ENCODE peak calls at places on chromosomes 11 and 22, in five cellular contexts. U is stomach, K is fibroblast of the aortic adventitia, G is GM12865, L is fibroblast of lung. F is an unnamed sample.

GRCh38 chr11:114061053-114062049 is 1.8 kb downstream of the ZBTB16 start:
- DNase-seq in K (no peak), G (no peak), L (peak), U (peak), F (no peak)

GRCh38 chr11:44936527-44936926 is 14.2 kb downstream of the TP53I11 start:
- DNase-seq in L (peak), U (peak), G (peak), K (peak), F (peak)

GRCh38 chr11:10916674-10917073 is 58.8 kb upstream of the ZBED5 start:
- DNase-seq in L (peak), K (peak), G (no peak), U (no peak), F (no peak)

GRCh38 chr11:534197-534591 is 1.2 kb downstream of the HRAS start:
- DNase-seq in U (no peak), L (no peak), K (no peak), G (no peak), F (no peak)

GRCh38 chr11:41382927-41383326 is 76.5 kb downstream of the LRRC4C start:
- DNase-seq in G (no peak), L (no peak), U (no peak), K (peak), F (no peak)

GRCh38 chr22:42022162-42022847 is 23.7 kb downstream of the WBP2NL start:
- DNase-seq in L (no peak), G (peak), K (no peak), U (no peak), F (no peak)

GRCh38 chr11:86800956-86801264 is 568 bp downstream of the PRSS23 start:
- DNase-seq in K (no peak), L (no peak), G (no peak), U (no peak), F (no peak)

GRCh38 chr11:123560001-123560400 is 94.4 kb downstream of the SCN3B start:
- DNase-seq in G (no peak), L (peak), K (peak), U (peak), F (peak)

GRCh38 chr22:39725351-39726035 is 154.9 kb downstream of the CACNA1I start:
- DNase-seq in U (no peak), K (no peak), G (no peak), L (no peak), F (no peak)

GRCh38 chr11:93740031-93740801 is 1.1 kb downstream of the TAF1D start:
- DNase-seq in U (no peak), L (peak), K (peak), G (peak), F (no peak)

GRCh38 chr11:6319001-6319878 is 1.1 kb downstream of the CAVIN3 start:
- DNase-seq in U (peak), G (no peak), K (peak), L (peak), F (peak)

GRCh38 chr11:34460335-34460734 is 21.6 kb downstream of the CAT start:
- DNase-seq in L (no peak), G (no peak), K (no peak), U (no peak), F (no peak)

GRCh38 chr11:105392546-105392945 is 217.3 kb upstream of the GRIA4 start:
- DNase-seq in K (no peak), U (no peak), G (no peak), L (peak), F (no peak)

GRCh38 chr11:7904910-7905309 is 26.2 kb downstream of the OR10A6 start:
- DNase-seq in G (no peak), K (peak), L (peak), U (no peak), F (no peak)
- TF ChIP-seq CTCF in G (no peak), K (peak), L (peak), U (no peak), F (no peak)

GRCh38 chr11:21723681-21724080 is 469.2 kb upstream of the ANO5 start:
- DNase-seq in K (no peak), U (no peak), L (no peak), G (no peak), F (no peak)

DNA sequence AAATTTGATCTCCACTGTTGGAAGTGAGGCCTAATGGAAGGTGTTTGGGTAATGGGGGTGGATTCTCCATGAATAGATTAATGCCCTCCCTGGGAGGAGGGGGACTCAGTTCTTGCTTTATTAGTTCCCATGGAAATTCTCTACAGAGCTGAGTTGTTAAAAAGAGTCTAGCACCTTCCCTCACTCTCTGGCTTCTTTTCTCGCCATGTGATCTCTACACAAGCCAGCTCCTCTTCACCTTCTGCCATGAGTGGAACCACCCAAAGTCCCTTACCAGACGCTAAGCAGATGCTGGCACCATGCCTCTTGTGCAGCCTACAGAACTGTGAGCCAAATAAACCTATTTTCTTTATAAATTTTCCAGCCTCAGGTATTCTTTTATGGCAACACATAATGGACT is 465.8 kb upstream of the ANO5 start:
- DNase-seq in U (no peak), G (no peak), K (no peak), L (no peak), F (no peak)
- TF ChIP-seq CTCF in U (no peak), G (no peak), K (no peak), L (no peak), F (no peak)

GRCh38 chr11:2631161-2631560 is 68.6 kb downstream of the KCNQ1OT1 start:
- DNase-seq in K (no peak), G (no peak), U (no peak), L (no peak), F (no peak)
- TF ChIP-seq CTCF in K (no peak), G (no peak), U (no peak), L (no peak), F (no peak)

DNA sequence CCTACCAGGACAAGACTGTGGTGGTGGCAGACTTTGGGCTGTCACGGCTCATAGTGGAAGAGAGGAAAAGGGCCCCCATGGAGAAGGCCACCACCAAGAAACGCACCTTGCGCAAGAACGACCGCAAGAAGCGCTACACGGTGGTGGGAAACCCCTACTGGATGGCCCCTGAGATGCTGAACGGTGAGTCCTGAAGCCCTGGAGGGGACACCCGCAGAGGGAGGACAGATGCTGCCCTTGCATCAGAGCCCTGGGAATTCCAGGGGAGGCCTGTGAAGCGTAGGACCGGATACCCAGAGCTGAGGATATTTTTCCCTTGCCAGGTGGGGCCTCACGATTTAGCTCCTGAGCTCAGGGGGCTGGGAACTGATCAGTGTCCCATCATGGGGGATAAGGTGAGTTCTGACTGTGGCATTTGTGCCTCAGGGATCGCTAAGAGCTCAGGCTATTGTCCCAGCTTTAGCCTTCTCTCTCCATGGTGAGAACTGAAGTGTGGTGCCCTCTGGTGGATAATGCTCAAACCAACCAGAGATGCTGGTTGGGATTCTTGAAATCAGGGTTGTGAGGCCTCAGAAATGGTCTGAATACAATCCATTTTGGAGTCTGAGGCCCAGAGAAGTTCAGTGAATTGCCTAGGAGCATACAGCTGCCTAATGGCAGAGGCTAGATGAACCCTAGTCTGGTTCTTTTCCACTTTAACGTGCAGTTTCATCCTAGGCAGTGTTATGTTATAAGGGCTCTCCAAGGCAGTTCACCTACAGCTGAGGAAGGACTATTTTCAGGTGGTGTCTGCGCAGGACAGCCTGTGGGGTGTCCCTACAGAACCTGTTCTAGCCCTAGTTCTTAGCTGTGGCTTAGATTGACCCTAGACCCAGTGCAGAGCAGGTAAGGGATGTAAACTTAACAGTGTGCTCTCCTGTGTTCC is 19.5 kb downstream of the PIK3IP1 start:
- DNase-seq in U (peak), K (peak), G (peak), L (peak), F (peak)
- TF ChIP-seq CTCF in U (peak), K (peak), G (peak), L (peak), F (peak)

DNA sequence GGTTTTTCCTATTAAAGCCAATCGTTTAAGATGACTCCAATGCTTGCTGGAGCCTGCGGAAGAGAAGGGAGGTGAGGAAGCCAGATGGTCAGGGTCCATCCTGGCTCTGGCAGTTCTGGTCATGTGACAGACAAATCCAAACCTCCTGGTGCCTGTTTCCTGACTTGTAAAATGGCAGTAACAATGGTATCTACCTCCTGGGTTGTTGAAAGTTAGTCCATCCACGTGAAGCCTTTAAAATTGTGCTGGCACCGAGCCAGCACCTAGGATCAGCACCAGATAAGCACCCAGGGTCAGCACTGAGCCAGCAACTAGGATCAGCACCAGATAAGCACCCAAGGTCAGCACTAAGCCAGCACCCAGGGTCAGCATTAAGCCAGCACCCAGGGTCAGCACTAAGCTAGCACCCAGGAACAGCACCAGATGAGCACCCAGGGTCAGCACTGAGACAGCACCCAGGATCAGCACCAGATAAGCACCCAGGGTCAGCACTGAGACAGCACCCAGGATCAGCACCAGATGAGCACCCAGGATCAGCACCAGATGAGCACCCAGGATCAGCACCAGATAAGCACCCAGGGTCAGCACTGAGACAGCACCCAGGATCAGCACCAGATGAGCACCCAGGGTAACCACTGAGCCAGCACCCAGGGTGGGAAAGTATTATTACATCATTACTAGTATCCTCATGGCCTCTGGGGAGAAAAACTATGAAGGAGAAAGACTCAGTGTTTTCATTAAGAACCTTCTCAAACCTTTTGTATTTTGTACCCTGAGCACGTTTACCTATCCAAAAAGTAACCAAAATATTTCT is 17.2 kb downstream of the KIAA0930 start:
- DNase-seq in U (no peak), L (no peak), G (no peak), K (no peak), F (no peak)
- TF ChIP-seq CTCF in U (no peak), L (no peak), G (no peak), K (no peak), F (no peak)

GRCh38 chr11:112004389-112004788 is 20.8 kb upstream of the DLAT start:
- DNase-seq in L (no peak), U (no peak), G (peak), K (no peak), F (peak)
- TF ChIP-seq CTCF in L (peak), U (no peak), G (peak), K (peak), F (peak)

DNA sequence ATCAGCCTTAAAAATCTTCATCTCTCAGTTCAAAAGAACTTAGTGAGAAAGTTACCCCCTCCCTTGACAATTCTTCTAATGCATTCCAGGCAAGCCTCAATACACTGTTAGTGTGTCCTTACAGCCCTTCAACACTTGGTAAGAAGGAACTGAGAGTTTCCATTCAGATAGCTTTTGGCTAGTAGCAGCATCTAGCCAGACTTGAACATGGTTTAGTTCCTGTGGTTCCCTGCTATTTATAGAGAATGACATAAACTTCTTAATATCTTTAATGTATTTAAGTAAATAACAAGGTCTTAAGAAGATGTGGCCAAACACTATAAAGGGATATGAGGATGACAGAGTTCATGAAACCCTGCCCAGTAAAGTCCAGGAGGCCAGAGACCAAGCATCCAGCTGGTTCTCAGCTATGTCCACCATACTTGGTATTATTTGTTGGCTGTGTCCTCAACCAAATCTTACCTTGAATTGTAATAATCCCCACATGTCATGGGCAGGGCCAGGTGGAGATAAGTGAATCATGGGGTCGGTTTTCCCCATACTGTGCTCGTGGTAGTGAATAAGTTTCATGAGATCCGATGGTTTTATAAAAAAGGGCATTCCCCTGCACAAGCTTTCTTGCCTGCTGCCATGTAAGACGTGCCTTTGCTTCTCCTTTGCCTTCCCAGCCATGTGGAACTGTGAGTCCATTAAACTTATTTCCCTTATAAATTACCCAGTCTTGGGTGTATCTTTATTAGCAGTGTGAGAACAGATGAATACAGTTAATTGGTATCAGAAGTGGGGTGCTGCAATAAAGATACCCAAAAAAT is 132.4 kb downstream of the LARGE1 start:
- DNase-seq in U (no peak), L (no peak), G (peak), K (no peak), F (no peak)
- TF ChIP-seq CTCF in U (no peak), L (no peak), G (no peak), K (no peak), F (no peak)

GRCh38 chr11:66264893-66265292 is 3.5 kb upstream of the RAB1B start:
- DNase-seq in K (no peak), U (peak), L (no peak), G (peak), F (peak)
- TF ChIP-seq CTCF in K (peak), U (no peak), L (no peak), G (peak), F (peak)

GRCh38 chr11:67420147-67420645 is 4.7 kb downstream of the CARNS1 start:
- DNase-seq in L (no peak), G (no peak), U (no peak), K (no peak), F (no peak)

GRCh38 chr11:67420646-67421420 is 5.4 kb downstream of the CARNS1 start:
- DNase-seq in U (peak), K (peak), G (peak), L (peak), F (peak)

GRCh38 chr11:67423466-67423865 is 4.8 kb upstream of the RPS6KB2 start:
- DNase-seq in U (no peak), L (no peak), K (no peak), G (no peak), F (no peak)

GRCh38 chr11:67422894-67423293 is 5.4 kb upstream of the RPS6KB2 start:
- DNase-seq in L (no peak), U (no peak), K (no peak), G (no peak), F (peak)

GRCh38 chr11:67421421-67422031 is 6.0 kb downstream of the CARNS1 start:
- DNase-seq in L (no peak), U (no peak), G (no peak), K (no peak), F (no peak)
- TF ChIP-seq CTCF in L (no peak), U (no peak), G (no peak), K (no peak), F (no peak)

F was measured in glutamatergic neuron.